ENCODE peak calls at places on chromosomes 13 and 19, in six cellular contexts. P, D, Y, U, O and G are unnamed samples.

GRCh38 chr19:14301150-14301549 is 80.1 kb upstream of the ADGRE5 start:
- DNase-seq in P (no peak), D (no peak), Y (no peak), U (no peak), O (no peak), G (no peak)

GRCh38 chr19:531009-531752 is 379 bp upstream of the CDC34 start:
- DNase-seq in P (peak), D (peak), Y (peak), U (peak), O (peak), G (peak)

GRCh38 chr13:99015606-99016520 is 38.0 kb upstream of the DOCK9 start:
- DNase-seq in P (no peak), D (no peak), Y (no peak), U (peak), O (no peak), G (no peak)

GRCh38 chr13:107360010-107360409 is 792.1 kb upstream of the ARGLU1 start:
- DNase-seq in P (no peak), D (no peak), Y (no peak), U (no peak), O (no peak), G (no peak)

GRCh38 chr19:46326608-46327007 is 20.3 kb upstream of the PPP5C start:
- DNase-seq in P (no peak), D (no peak), Y (no peak), U (no peak), O (no peak), G (no peak)

GRCh38 chr19:6811906-6812305 is 39.4 kb downstream of the VAV1 start:
- DNase-seq in P (no peak), D (no peak), Y (peak), U (no peak), O (no peak), G (peak)

GRCh38 chr13:24922390-24923304 is 158.7 kb downstream of the RNF17 start:
- DNase-seq in P (peak), D (peak), Y (peak), U (peak), O (peak), G (peak)

GRCh38 chr13:113186061-113186900 is 22.2 kb downstream of the PCID2 start:
- DNase-seq in P (no peak), D (no peak), Y (peak), U (no peak), O (no peak), G (no peak)

GRCh38 chr13:77565635-77566034 is 30.1 kb downstream of the SCEL start:
- DNase-seq in P (no peak), D (no peak), Y (peak), U (no peak), O (no peak), G (peak)